ENCODE peak calls at places on chromosomes 7 and 10, in five cellular contexts. X, S, V, M and J are unnamed samples.

GRCh38 chr10:79487296-79488194 is 24.8 kb upstream of the EIF5AL1 start:
- DNase-seq in M (no peak), X (peak), V (peak), S (peak), J (peak)

GRCh38 chr7:138247081-138247480 is 170.8 kb downstream of the AKR1D1 start:
- DNase-seq in M (no peak), X (no peak), S (no peak), V (no peak), J (no peak)

GRCh38 chr10:112487964-112488363 is 40.9 kb downstream of the VTI1A start:
- DNase-seq in V (no peak), S (no peak), X (no peak), M (no peak), J (no peak)

GRCh38 chr10:81875680-81876252 is 772 bp downstream of the NRG3 start:
- DNase-seq in S (no peak), M (no peak), X (peak), V (no peak), J (no peak)

GRCh38 chr10:85621562-85621961 is 745.0 kb downstream of the GRID1 start:
- DNase-seq in V (no peak), X (no peak), S (no peak), M (no peak), J (no peak)

GRCh38 chr10:130218936-130219335 is 82.7 kb downstream of the GLRX3 start:
- DNase-seq in X (no peak), V (no peak), M (no peak), S (no peak), J (no peak)

GRCh38 chr10:89151857-89152256 is 55.3 kb downstream of the CH25H start:
- DNase-seq in V (no peak), X (no peak), S (no peak), M (no peak), J (no peak)

GRCh38 chr7:41517771-41518170 is 185.1 kb downstream of the INHBA start:
- DNase-seq in S (no peak), V (no peak), M (no peak), X (no peak), J (no peak)

GRCh38 chr10:118521415-118522117 is 73.9 kb downstream of the PRLHR start:
- DNase-seq in V (no peak), X (no peak), M (no peak), S (no peak), J (no peak)

GRCh38 chr10:60778978-60779668 is 845 bp downstream of the CDK1 start:
- DNase-seq in M (no peak), S (no peak), X (no peak), V (no peak), J (no peak)

GRCh38 chr10:5816170-5816569 is 2.9 kb upstream of the GDI2 start:
- DNase-seq in X (peak), M (peak), S (no peak), V (no peak), J (no peak)

GRCh38 chr7:29291723-29292591 is 97.4 kb downstream of the CHN2 start:
- DNase-seq in M (no peak), V (peak), S (no peak), X (no peak), J (no peak)

GRCh38 chr7:82615527-82615926 is 171.9 kb upstream of the CACNA2D1 start:
- DNase-seq in V (no peak), X (no peak), S (no peak), M (no peak), J (no peak)

GRCh38 chr10:70985824-70986336 is 97.5 kb upstream of the PCBD1 start:
- DNase-seq in V (no peak), X (no peak), S (no peak), M (no peak), J (no peak)

GRCh38 chr10:12605580-12606405 is 256.4 kb downstream of the CAMK1D start:
- DNase-seq in M (no peak), X (no peak), V (peak), S (no peak), J (no peak)

DNA sequence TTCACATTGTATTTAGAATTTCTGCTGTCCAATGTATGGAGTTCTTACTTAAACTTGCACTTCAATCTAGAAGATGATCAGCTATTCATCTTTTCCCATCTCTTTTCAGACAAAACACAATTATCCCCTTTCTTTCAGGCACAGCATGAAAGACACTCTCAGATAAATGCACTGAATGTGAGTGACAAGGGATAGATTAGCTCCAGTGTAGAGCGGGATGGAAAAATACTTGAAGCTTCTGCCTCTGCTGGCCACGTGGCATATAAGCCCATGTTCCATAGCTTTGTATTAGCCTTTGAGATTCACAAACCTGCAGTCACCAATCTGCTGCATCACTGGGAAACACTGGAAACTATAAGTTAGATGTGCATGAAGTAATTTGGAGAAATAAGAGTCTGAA is 162.2 kb upstream of the FAM3C start:
- DNase-seq in M (no peak), X (no peak), V (no peak), S (peak), J (no peak)
- TF ChIP-seq CTCF in M (no peak), X (peak), V (no peak), S (no peak), J (no peak)

GRCh38 chr10:20747782-20748181 is 149.3 kb downstream of the NEBL start:
- DNase-seq in X (no peak), M (no peak), S (no peak), V (no peak), J (no peak)
- TF ChIP-seq ATF2 in X (no peak), M (no peak), S (no peak), V (no peak), J (no peak)

GRCh38 chr7:12494354-12495024 is 76.0 kb upstream of the SCIN start:
- DNase-seq in X (no peak), V (no peak), S (peak), M (no peak), J (no peak)
- TF ChIP-seq CTCF in X (peak), V (no peak), S (peak), M (no peak), J (no peak)

GRCh38 chr10:73989594-73990142 is 8.2 kb upstream of the VCL start:
- DNase-seq in S (peak), M (no peak), V (no peak), X (no peak), J (no peak)

GRCh38 chr10:73995035-73995358 is 2.9 kb upstream of the VCL start:
- DNase-seq in V (no peak), M (no peak), S (no peak), X (no peak), J (no peak)

GRCh38 chr10:73991203-73991602 is 6.7 kb upstream of the VCL start:
- DNase-seq in M (no peak), X (no peak), V (no peak), S (no peak), J (no peak)

GRCh38 chr10:73992899-73993788 is 4.8 kb upstream of the VCL start:
- DNase-seq in X (no peak), V (no peak), S (peak), M (no peak), J (no peak)

GRCh38 chr10:73991846-73992245 is 6.1 kb upstream of the VCL start:
- DNase-seq in S (peak), V (no peak), X (peak), M (no peak), J (no peak)
- TF ChIP-seq ATF2 in S (no peak), V (no peak), X (no peak), M (no peak), J (no peak)